ENCODE peak calls at places on chromosome 2, in ten cellular contexts. W is ovary, A is LoVo, U is GM23338, C is fibroblast of gingiva, S is hippocampal formation, H is progenitor cell of endocrine pancreas, T is nucleus accumbens, N is lung, G is astrocyte. F is an unnamed sample.

GRCh38 chr2:185979546-185980071 is 241.0 kb downstream of the FSIP2 start:
- DNase-seq in A (peak), T (no peak), H (no peak), G (peak), S (no peak), C (no peak), N (no peak), W (no peak), U (peak), F (peak)

GRCh38 chr2:84830095-84830494 is 50.8 kb downstream of the TRABD2A start:
- DNase-seq in S (peak), G (no peak), U (peak), N (peak), H (no peak), T (no peak), A (no peak), C (no peak), W (peak), F (no peak)

GRCh38 chr2:213251618-213252017 is 32.6 kb upstream of the SPAG16 start:
- DNase-seq in S (no peak), T (no peak), U (peak), A (peak), N (no peak), G (peak), C (peak), H (no peak), W (no peak), F (no peak)

GRCh38 chr2:176533505-176534193 is 264.4 kb downstream of the MTX2 start:
- DNase-seq in T (no peak), S (no peak), W (no peak), A (no peak), N (no peak), H (no peak), C (peak), G (no peak), U (no peak), F (no peak)

GRCh38 chr2:142153601-142154000 is 22.8 kb upstream of the LRP1B start:
- DNase-seq in T (no peak), W (no peak), H (no peak), A (no peak), U (no peak), N (no peak), G (peak), S (no peak), C (peak), F (no peak)

GRCh38 chr2:115077594-115077993 is 635.2 kb downstream of the DPP10 start:
- DNase-seq in U (no peak), H (no peak), S (no peak), N (no peak), A (no peak), C (no peak), W (no peak), T (no peak), G (no peak), F (no peak)

GRCh38 chr2:147424766-147425165 is 420.1 kb upstream of the ACVR2A start:
- DNase-seq in G (peak), H (no peak), C (no peak), W (no peak), N (no peak), U (no peak), A (no peak), T (no peak), S (no peak), F (no peak)

GRCh38 chr2:71156531-71156930 is 26.1 kb downstream of the MPHOSPH10 start:
- DNase-seq in U (peak), H (no peak), W (no peak), S (no peak), C (no peak), G (no peak), T (no peak), N (no peak), A (no peak), F (no peak)

F was measured in Calu3.